ENCODE peak calls at places on chromosome 2, in six cellular contexts. F, T, M, A, C and N are unnamed samples.

GRCh38 chr2:230011617-230012016 is 57.1 kb downstream of the SLC16A14 start:
- DNase-seq in F (no peak), A (no peak), C (no peak), M (no peak), T (no peak), N (no peak)

GRCh38 chr2:110674620-110675555 is 3.0 kb downstream of the BUB1 start:
- DNase-seq in A (peak), M (peak), C (peak), T (peak), F (no peak), N (peak)

GRCh38 chr2:64369706-64370105 is 84.3 kb upstream of the LGALSL start:
- DNase-seq in A (no peak), T (no peak), C (no peak), M (no peak), F (no peak), N (no peak)

GRCh38 chr2:225117061-225117716 is 74.9 kb upstream of the DOCK10 start:
- DNase-seq in A (no peak), C (no peak), M (no peak), T (no peak), F (no peak), N (no peak)

GRCh38 chr2:33442528-33443069 is 33.9 kb upstream of the RASGRP3 start:
- DNase-seq in A (no peak), M (no peak), F (no peak), C (peak), T (no peak), N (no peak)

GRCh38 chr2:41847744-41848441 is 199.9 kb upstream of the PKDCC start:
- DNase-seq in T (no peak), C (no peak), F (peak), A (no peak), M (no peak), N (no peak)

GRCh38 chr2:240642061-240642805 is 17.0 kb downstream of the GPR35 start:
- DNase-seq in C (no peak), M (no peak), A (no peak), T (no peak), F (no peak), N (no peak)

GRCh38 chr2:98555681-98556080 is 52.6 kb downstream of the COA5 start:
- DNase-seq in T (no peak), M (no peak), C (no peak), A (no peak), F (no peak), N (no peak)

GRCh38 chr2:85245891-85246290 is 81.9 kb downstream of the TGOLN2 start:
- DNase-seq in F (no peak), T (no peak), A (no peak), M (no peak), C (no peak), N (no peak)

GRCh38 chr2:208142255-208142924 is 3.6 kb downstream of the CRYGB start:
- DNase-seq in F (no peak), T (no peak), C (peak), M (no peak), A (no peak), N (no peak)

GRCh38 chr2:110777531-110778311 is 45.3 kb downstream of the ACOXL start:
- DNase-seq in F (no peak), A (no peak), T (no peak), C (no peak), M (no peak), N (no peak)

GRCh38 chr2:45698538-45698937 is 47.1 kb downstream of the PRKCE start:
- DNase-seq in A (no peak), F (no peak), M (no peak), T (no peak), C (no peak), N (no peak)

GRCh38 chr2:226977775-226978190 is 141.9 kb downstream of the RHBDD1 start:
- DNase-seq in A (no peak), F (no peak), M (no peak), C (no peak), T (peak), N (no peak)

GRCh38 chr2:205714058-205714776 is 31.9 kb downstream of the NRP2 start:
- DNase-seq in C (no peak), M (no peak), F (no peak), T (no peak), A (peak), N (peak)

GRCh38 chr2:58578276-58578675 is 337.2 kb upstream of the FANCL start:
- DNase-seq in F (no peak), A (no peak), C (no peak), M (no peak), T (no peak), N (no peak)

GRCh38 chr2:99697811-99698568 is 208.2 kb upstream of the REV1 start:
- DNase-seq in T (no peak), C (no peak), F (no peak), A (no peak), M (no peak), N (no peak)

GRCh38 chr2:48605482-48606175 is 12.0 kb upstream of the GTF2A1L start:
- DNase-seq in A (no peak), T (peak), F (no peak), M (no peak), C (no peak), N (peak)

GRCh38 chr2:149076863-149077412 is 38.4 kb downstream of the LYPD6B start:
- DNase-seq in C (no peak), A (no peak), T (no peak), M (no peak), F (no peak), N (no peak)

GRCh38 chr2:71742953-71743601 is 289.7 kb downstream of the DYSF start:
- DNase-seq in F (no peak), C (peak), A (no peak), M (peak), T (peak), N (peak)

GRCh38 chr2:96950391-96951124 is 35.8 kb downstream of the FAM178B start:
- DNase-seq in F (no peak), T (no peak), C (no peak), M (no peak), A (no peak), N (no peak)

DNA sequence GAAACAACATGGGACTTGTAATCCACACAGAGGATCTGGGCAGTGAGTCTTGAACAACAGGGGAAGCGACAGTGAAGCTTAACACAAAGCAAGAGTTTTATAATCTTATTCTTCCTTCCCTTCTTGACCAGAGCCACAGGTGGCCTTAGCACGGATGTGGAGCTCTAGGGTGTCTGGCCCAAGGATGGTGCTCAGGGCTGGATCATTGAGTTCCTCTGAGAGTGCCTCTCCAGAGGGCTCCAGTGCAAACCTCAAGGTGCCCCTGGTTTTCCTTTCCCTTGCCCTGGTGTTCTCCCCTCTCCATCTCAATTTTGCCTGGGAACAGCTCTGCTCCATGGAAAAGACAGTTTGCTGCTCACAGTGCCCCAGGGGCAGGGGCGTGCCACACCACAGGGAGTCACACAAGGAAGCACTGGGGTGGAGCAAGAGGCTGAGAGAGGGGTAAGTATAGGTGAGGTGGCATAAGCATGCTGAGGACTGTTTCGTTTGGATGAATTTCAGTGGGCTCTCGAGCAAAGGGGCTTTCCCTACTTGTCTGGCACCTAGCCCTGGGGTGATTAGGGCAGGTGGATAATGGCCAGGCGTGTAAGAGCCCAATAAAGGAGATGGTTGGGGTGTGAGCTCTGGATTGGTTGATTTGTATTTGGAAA is 88.6 kb upstream of the B3GNT7 start:
- DNase-seq in C (no peak), T (no peak), A (no peak), M (no peak), F (no peak), N (no peak)
- TF ChIP-seq MAX in C (no peak), T (no peak), A (no peak), M (no peak), F (no peak), N (no peak)

GRCh38 chr2:141957827-141958440 is 172.9 kb downstream of the LRP1B start:
- DNase-seq in C (no peak), M (no peak), A (no peak), T (no peak), F (no peak), N (no peak)
- TF ChIP-seq MYC in C (no peak), M (no peak), A (no peak), T (no peak), F (no peak), N (no peak)

DNA sequence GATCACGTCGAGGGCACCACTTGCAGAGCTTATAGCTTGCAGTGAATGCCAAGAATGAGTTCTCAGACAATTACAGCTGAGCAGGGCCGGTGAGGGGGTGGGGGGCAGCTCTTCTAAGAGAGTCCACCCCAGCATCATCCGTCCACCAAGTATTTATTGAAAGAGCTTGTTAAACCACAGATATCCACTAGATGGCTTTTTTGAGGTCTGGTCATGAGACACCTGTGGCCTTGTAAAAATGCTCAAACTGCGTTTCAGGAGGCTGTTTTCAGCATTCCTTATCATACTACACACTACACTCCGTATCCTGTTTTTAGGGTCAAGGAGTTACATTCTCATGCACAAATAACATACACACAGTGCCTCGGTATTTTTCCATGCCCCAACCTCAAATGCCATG is 51.5 kb downstream of the DNAJC10 start:
- DNase-seq in F (peak), M (peak), T (peak), A (no peak), C (peak), N (peak)
- TF ChIP-seq CTCF in F (peak), M (peak), T (peak), A (peak), C (peak), N (peak)

DNA sequence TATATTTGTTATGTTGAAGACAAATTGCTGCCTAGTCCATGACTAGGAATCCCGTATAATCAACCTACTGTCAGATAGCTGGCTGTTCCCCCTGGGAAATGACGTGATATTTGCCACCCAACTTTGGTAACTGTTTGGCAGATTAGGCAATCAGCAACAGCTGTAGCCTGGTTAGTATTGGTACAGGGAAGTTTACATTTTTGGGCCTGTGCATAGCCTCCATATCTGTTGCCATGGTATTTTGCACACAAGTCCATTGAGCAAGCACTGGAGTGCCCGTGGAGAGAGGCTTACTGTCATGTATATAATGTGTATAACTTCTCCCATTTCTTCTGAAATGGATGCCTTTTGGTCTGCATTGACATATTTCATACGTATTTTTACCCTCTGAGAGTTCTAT is 27.7 kb downstream of the BIRC6 start:
- DNase-seq in C (no peak), M (no peak), A (no peak), F (no peak), T (no peak), N (peak)
- TF ChIP-seq MAX in C (no peak), M (no peak), A (no peak), F (no peak), T (no peak), N (no peak)

DNA sequence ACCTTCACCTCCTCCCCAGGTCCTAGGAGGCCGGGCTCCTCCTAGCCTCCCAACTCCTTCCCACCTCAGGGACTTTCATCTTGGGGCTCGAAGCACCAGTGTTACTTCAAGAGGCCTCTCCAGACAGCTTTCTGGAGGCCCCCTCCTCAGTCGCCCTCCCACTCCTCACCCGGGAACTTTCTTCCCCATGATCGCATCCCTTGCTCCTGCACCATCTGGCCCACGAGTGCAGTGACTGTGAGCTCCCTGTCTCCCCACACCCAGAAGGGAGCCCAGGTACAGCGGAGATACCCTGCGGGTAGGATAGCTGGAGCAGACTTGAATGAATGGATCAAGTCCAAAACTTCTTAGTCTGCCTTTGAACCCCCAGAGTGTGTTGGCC is 6.1 kb downstream of the ERFE start:
- DNase-seq in F (no peak), C (no peak), T (no peak), A (no peak), M (no peak), N (no peak)
- TF ChIP-seq MYC in F (no peak), C (no peak), T (no peak), A (no peak), M (no peak), N (no peak)

DNA sequence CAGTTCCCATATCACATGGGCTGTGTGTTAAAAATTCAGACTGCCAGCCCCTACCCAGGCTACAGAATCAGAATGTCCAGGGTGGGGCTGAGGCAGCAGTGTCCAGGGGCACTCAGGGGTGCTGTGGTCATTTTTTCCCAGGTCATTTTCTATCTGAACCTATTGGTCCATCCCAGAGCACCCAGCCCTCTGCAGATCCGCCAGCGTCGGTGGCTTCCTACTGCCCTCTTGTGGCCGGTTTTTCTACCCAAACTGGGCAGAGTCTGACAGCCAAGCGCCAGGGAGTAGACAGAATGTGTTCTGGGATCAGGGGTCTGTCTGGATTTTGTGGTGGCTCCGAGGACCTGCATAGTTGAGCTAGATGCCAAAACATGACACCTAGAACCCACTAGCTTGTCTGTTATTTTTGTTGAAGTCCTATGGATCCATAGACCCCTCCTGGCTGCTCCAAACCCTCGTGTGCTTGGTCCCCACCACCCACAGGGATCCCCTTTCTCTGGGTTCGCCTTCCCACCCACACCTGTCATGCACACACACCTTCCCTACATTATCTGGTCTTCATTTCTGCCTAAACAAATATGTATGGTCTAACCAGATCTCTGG is 34.1 kb upstream of the RMDN2 start:
- DNase-seq in A (no peak), M (peak), T (peak), F (peak), C (peak), N (peak)
- TF ChIP-seq CTCF in A (peak), M (peak), T (peak), F (peak), C (peak), N (peak)

DNA sequence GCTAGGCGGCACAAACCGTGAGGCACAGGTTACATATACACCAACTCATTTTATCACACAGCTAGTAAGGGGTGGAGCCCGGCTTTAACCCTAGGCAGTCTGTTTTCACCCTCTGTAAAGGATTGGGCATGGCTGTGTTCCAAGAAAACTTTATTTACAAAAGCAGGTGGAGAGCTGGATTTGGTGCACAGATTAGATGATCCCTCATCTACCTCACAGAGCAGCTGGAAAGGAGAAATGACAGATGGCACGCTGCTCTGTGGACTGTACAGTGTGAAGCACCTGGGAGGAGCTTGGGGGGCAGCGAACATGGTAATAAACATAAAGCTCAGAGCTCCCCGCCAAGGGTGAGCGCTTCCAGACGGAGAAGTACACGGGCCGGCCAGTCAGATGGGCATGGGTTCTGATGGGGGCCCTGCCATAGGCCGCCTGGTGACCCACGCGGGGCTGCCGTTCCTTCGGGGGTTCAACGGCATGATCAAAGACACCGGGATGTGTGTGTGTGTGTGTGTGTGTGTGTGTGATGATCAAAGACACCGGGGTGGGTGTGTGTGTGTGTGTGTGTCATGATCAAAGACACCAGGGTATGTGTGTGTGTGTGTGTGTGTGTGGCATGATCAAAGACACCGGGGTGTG is 862 bp upstream of the TMEM177 start:
- DNase-seq in F (peak), T (no peak), A (no peak), C (no peak), M (no peak), N (no peak)
- TF ChIP-seq MAX in F (peak), T (no peak), A (no peak), C (no peak), M (no peak), N (no peak)

DNA sequence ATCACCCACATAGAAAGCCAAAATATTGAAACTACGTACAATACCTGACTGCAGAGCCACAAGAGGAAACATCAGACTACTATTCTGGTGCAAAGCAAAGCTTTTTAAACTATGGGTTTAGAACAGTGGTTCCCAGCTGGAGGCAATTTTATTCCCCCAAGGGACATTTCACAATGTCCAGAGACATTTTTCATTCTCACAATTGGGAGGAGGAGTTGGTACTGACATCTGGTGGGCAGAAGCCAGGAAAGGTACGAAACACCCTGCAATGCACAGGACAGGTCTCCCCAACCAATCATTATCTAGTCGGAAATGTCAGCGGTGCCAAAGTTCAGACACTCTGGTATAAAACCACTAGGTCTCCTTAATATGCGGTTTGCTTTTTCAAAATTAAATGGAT is 88.4 kb upstream of the ARL5A start:
- DNase-seq in C (no peak), M (no peak), A (no peak), F (no peak), T (no peak), N (peak)
- TF ChIP-seq MYC in C (no peak), M (no peak), A (no peak), F (no peak), T (no peak), N (no peak)

GRCh38 chr2:119208791-119209203 is 14.8 kb upstream of the STEAP3 start:
- DNase-seq in M (peak), F (no peak), A (no peak), T (no peak), C (no peak), N (peak)
- TF ChIP-seq CTCF in M (no peak), F (no peak), A (no peak), T (no peak), C (no peak), N (no peak)

GRCh38 chr2:170821631-170822291 is 5.1 kb downstream of the GAD1 start:
- DNase-seq in T (no peak), C (no peak), A (no peak), M (no peak), F (no peak), N (no peak)

GRCh38 chr2:170818294-170819104 is 1.8 kb downstream of the GAD1 start:
- DNase-seq in T (no peak), A (no peak), M (no peak), C (no peak), F (no peak), N (no peak)

GRCh38 chr2:170820647-170821630 is 4.3 kb downstream of the GAD1 start:
- DNase-seq in F (no peak), M (no peak), T (peak), A (no peak), C (no peak), N (no peak)

GRCh38 chr2:170817999-170818293 is 1.3 kb downstream of the GAD1 start:
- DNase-seq in C (no peak), M (no peak), A (no peak), F (no peak), T (no peak), N (no peak)

DNA sequence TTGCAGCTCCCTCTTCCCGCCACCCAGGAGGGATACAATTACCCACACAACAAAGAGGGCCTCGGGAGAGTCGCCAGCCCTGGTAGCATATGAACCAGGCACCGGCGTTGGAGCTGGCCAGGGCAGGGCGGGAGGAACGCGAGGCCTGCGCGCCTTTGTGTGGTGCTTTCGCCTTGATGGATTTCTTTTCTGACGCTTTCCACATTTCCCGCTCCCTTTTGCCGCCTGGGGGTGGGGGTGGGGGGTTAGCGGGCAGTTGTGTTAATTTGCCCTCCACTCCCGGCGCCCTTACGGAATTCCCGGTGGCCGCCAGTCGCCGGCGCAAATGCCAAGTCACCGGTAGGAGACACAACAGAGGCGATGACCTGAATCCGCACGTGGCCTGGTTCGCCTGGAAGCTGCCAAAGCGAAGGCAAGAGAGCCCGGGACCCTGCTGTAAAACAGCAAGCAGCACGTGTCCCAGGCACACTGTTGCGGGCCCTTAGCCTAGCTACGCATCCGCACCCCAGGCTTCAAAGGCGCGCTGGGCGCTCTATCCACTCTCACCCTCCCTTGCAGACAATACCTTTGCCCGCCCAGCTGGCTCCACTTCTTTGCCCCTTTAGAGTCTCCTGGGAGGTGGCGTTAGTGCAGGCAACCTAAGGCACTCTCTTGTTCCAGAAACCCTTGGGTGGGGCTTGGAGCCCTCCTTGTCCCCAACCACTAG is 3.4 kb downstream of the GAD1 start:
- DNase-seq in C (no peak), M (no peak), F (no peak), T (no peak), A (no peak), N (no peak)
- TF ChIP-seq MAX in C (no peak), M (no peak), F (no peak), T (no peak), A (no peak), N (no peak)